ENCODE peak calls at places on chromosomes 2 and 18, in six cellular contexts. O is endothelial cell of umbilical vein, D is Panc1, H is spleen, P is H1, Y is GM12878. N is an unnamed sample.

GRCh38 chr2:234459401-234460009 is 37.4 kb downstream of the ARL4C start:
- DNase-seq in Y (no peak), O (no peak), H (no peak), D (no peak), P (no peak), N (peak; percentile 21)

GRCh38 chr2:101253013-101253712 is 477 bp downstream of the CNOT11 start:
- DNase-seq in H (peak; percentile 98), D (no peak), O (peak; percentile 54), Y (no peak), P (no peak), N (peak; percentile 78)

GRCh38 chr2:60053791-60054190 is 499.7 kb downstream of the BCL11A start:
- DNase-seq in D (no peak), P (no peak), H (no peak), O (no peak), Y (no peak), N (peak; percentile 83)

GRCh38 chr2:153287109-153287801 is 191.3 kb downstream of the RPRM start:
- DNase-seq in D (no peak), Y (no peak), P (peak; percentile 66), O (no peak), H (no peak), N (no peak)

GRCh38 chr2:71303849-71304248 is 27.7 kb upstream of the ZNF638 start:
- DNase-seq in D (no peak), H (no peak), O (no peak), Y (no peak), P (no peak), N (no peak)

GRCh38 chr2:55106148-55106547 is 55.9 kb upstream of the RTN4 start:
- DNase-seq in H (no peak), P (no peak), O (no peak), D (no peak), Y (no peak), N (no peak)

GRCh38 chr2:219987830-219988229 is 360.4 kb downstream of the SLC4A3 start:
- DNase-seq in H (no peak), Y (no peak), D (no peak), P (no peak), O (no peak), N (no peak)

GRCh38 chr2:111919794-111920608 is 21.6 kb downstream of the MERTK start:
- DNase-seq in H (peak; percentile 77), D (no peak), Y (no peak), P (no peak), O (peak; percentile 89), N (peak; percentile 94)

GRCh38 chr2:3479430-3480320 is 39.7 kb downstream of the ADI1 start:
- DNase-seq in H (peak; percentile 71), O (no peak), D (no peak), Y (no peak), P (no peak), N (no peak)

GRCh38 chr2:238929242-238930081 is 81.6 kb downstream of the TWIST2 start:
- DNase-seq in D (no peak), O (peak; percentile 93), Y (no peak), H (peak; percentile 52), P (no peak), N (peak; percentile 25)
- TF ChIP-seq POLR2AphosphoS5 in D (no peak), O (no peak), Y (no peak), H (no peak), P (no peak), N (no peak)

DNA sequence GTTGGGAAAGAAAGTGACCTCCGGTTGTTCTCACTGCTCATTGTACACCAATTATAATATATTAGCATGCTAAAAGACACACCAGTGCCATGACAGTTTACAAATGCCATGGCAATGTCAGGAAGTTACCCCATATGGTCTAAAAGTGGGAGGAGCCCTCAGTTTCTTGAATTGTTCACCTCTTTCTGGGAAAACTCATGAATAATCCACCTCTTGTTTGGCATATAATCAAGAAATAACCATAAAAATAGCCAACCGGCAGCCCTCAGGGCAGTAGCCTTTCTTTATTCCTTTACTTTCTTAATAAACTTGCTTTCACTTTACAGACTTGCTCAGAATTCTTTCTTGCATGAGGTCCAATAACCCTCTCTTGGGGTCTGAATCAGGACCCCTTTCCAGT is 544.9 kb upstream of the SETBP1 start:
- DNase-seq in P (no peak), H (no peak), Y (no peak), O (no peak), D (no peak), N (no peak)
- H3K4me1 ChIP-seq in P (no peaks in the 10 kb centered on the region), H (no peaks in the 10 kb centered on the region), Y (no peaks in the 10 kb centered on the region), O (no peaks in the 10 kb centered on the region), D (no peaks in the 10 kb centered on the region), N (no peaks in the 10 kb centered on the region)

GRCh38 chr18:60668583-60668982 is 296.0 kb upstream of the MC4R start:
- DNase-seq in O (peak; percentile 19), P (no peak), H (no peak), Y (no peak), D (no peak), N (no peak)
- TF ChIP-seq CTCF in O (no peak), P (no peak), H (no peak), Y (no peak), D (peak; percentile 19), N (no peak)

GRCh38 chr18:49411928-49412327 is 48.5 kb downstream of the DYM start:
- DNase-seq in O (peak; percentile 36), D (no peak), P (no peak), Y (no peak), H (no peak), N (no peak)
- TF ChIP-seq POLR2AphosphoS5 in O (no peak), D (no peak), P (no peak), Y (no peak), H (no peak), N (no peak)